ENCODE peak calls at places on chromosomes 3 and 15, in nine cellular contexts. One of them, this sample, is unnamed.

GRCh38 chr15:85618956-85619491 is 175.7 kb downstream of the KLHL25 start:
- DNase-seq in A172: peak; percentile 89
- DNase-seq in activated T-cell treated with anti-CD3 and anti-CD28 coated beads for 1 hour: peak; percentile 23
- DNase-seq in PC-9: peak; percentile 44
- DNase-seq in T-cell: no peak
- DNase-seq in brain microvascular endothelial cell: peak; percentile 98
- DNase-seq in DMS 273 treated with DMSO at 0.1 percent for 48 hours: no peak
- DNase-seq in tibial nerve: peak; percentile 86
- DNase-seq in amniotic epithelial cell: peak; percentile 99
- DNase-seq in this sample: peak; percentile 28

GRCh38 chr3:149781216-149781615 is 11.1 kb downstream of the ANKUB1 start:
- DNase-seq in tibial nerve: no peak
- DNase-seq in activated T-cell treated with anti-CD3 and anti-CD28 coated beads for 1 hour: no peak
- DNase-seq in brain microvascular endothelial cell: no peak
- DNase-seq in amniotic epithelial cell: no peak
- DNase-seq in A172: no peak
- DNase-seq in T-cell: no peak
- DNase-seq in DMS 273 treated with DMSO at 0.1 percent for 48 hours: no peak
- DNase-seq in PC-9: no peak
- DNase-seq in this sample: no peak

GRCh38 chr3:155948476-155948875 is 78.0 kb downstream of the GMPS start:
- DNase-seq in PC-9: no peak
- DNase-seq in T-cell: no peak
- DNase-seq in tibial nerve: no peak
- DNase-seq in amniotic epithelial cell: peak; percentile 48
- DNase-seq in A172: no peak
- DNase-seq in brain microvascular endothelial cell: peak; percentile 51
- DNase-seq in activated T-cell treated with anti-CD3 and anti-CD28 coated beads for 1 hour: no peak
- DNase-seq in DMS 273 treated with DMSO at 0.1 percent for 48 hours: no peak
- DNase-seq in this sample: no peak

GRCh38 chr3:45031531-45031930 is 5.4 kb downstream of the CLEC3B start:
- DNase-seq in PC-9: no peak
- DNase-seq in amniotic epithelial cell: no peak
- DNase-seq in A172: no peak
- DNase-seq in activated T-cell treated with anti-CD3 and anti-CD28 coated beads for 1 hour: no peak
- DNase-seq in brain microvascular endothelial cell: no peak
- DNase-seq in T-cell: no peak
- DNase-seq in tibial nerve: no peak
- DNase-seq in DMS 273 treated with DMSO at 0.1 percent for 48 hours: no peak
- DNase-seq in this sample: no peak

GRCh38 chr3:194440756-194441155 is 41.7 kb upstream of the GP5 start:
- DNase-seq in PC-9: no peak
- DNase-seq in brain microvascular endothelial cell: no peak
- DNase-seq in tibial nerve: no peak
- DNase-seq in A172: no peak
- DNase-seq in amniotic epithelial cell: no peak
- DNase-seq in T-cell: no peak
- DNase-seq in activated T-cell treated with anti-CD3 and anti-CD28 coated beads for 1 hour: no peak
- DNase-seq in DMS 273 treated with DMSO at 0.1 percent for 48 hours: no peak
- DNase-seq in this sample: no peak

GRCh38 chr3:111338059-111338698 is 203.8 kb upstream of the CD96 start:
- DNase-seq in DMS 273 treated with DMSO at 0.1 percent for 48 hours: peak; percentile 59
- DNase-seq in tibial nerve: peak; percentile 34
- DNase-seq in T-cell: no peak
- DNase-seq in activated T-cell treated with anti-CD3 and anti-CD28 coated beads for 1 hour: peak; percentile 19
- DNase-seq in A172: peak; percentile 72
- DNase-seq in brain microvascular endothelial cell: peak; percentile 85
- DNase-seq in amniotic epithelial cell: peak; percentile 79
- DNase-seq in PC-9: peak; percentile 66
- DNase-seq in this sample: no peak

GRCh38 chr3:119524931-119525662 is 26.8 kb downstream of the TIMMDC1 start:
- DNase-seq in DMS 273 treated with DMSO at 0.1 percent for 48 hours: no peak
- DNase-seq in PC-9: no peak
- DNase-seq in A172: peak; percentile 6
- DNase-seq in brain microvascular endothelial cell: peak; percentile 17
- DNase-seq in T-cell: no peak
- DNase-seq in activated T-cell treated with anti-CD3 and anti-CD28 coated beads for 1 hour: no peak
- DNase-seq in amniotic epithelial cell: peak; percentile 15
- DNase-seq in tibial nerve: peak; percentile 15
- DNase-seq in this sample: no peak

GRCh38 chr3:55662683-55663082 is 175.6 kb upstream of the WNT5A start:
- DNase-seq in amniotic epithelial cell: peak; percentile 51
- DNase-seq in tibial nerve: no peak
- DNase-seq in activated T-cell treated with anti-CD3 and anti-CD28 coated beads for 1 hour: no peak
- DNase-seq in T-cell: no peak
- DNase-seq in brain microvascular endothelial cell: peak; percentile 45
- DNase-seq in PC-9: no peak
- DNase-seq in A172: peak; percentile 41
- DNase-seq in DMS 273 treated with DMSO at 0.1 percent for 48 hours: no peak
- DNase-seq in this sample: no peak

GRCh38 chr3:56291244-56291680 is 177.0 kb downstream of the ERC2 start:
- DNase-seq in PC-9: no peak
- DNase-seq in A172: no peak
- DNase-seq in activated T-cell treated with anti-CD3 and anti-CD28 coated beads for 1 hour: no peak
- DNase-seq in T-cell: no peak
- DNase-seq in brain microvascular endothelial cell: peak; percentile 76
- DNase-seq in tibial nerve: peak; percentile 44
- DNase-seq in amniotic epithelial cell: peak; percentile 22
- DNase-seq in DMS 273 treated with DMSO at 0.1 percent for 48 hours: no peak
- DNase-seq in this sample: no peak

GRCh38 chr3:112097378-112097777 is 11.2 kb downstream of the C3orf52 start:
- DNase-seq in A172: peak; percentile 99
- DNase-seq in tibial nerve: no peak
- DNase-seq in brain microvascular endothelial cell: peak; percentile 100
- DNase-seq in activated T-cell treated with anti-CD3 and anti-CD28 coated beads for 1 hour: no peak
- DNase-seq in amniotic epithelial cell: peak; percentile 99
- DNase-seq in DMS 273 treated with DMSO at 0.1 percent for 48 hours: peak; percentile 56
- DNase-seq in T-cell: no peak
- DNase-seq in PC-9: peak; percentile 74
- DNase-seq in this sample: no peak

GRCh38 chr15:88267720-88268119 is 11.2 kb upstream of the NTRK3 start:
- DNase-seq in DMS 273 treated with DMSO at 0.1 percent for 48 hours: no peak
- DNase-seq in amniotic epithelial cell: no peak
- DNase-seq in brain microvascular endothelial cell: no peak
- DNase-seq in A172: no peak
- DNase-seq in tibial nerve: no peak
- DNase-seq in PC-9: no peak
- DNase-seq in activated T-cell treated with anti-CD3 and anti-CD28 coated beads for 1 hour: no peak
- DNase-seq in T-cell: no peak
- DNase-seq in this sample: no peak

GRCh38 chr3:158918008-158918407 is 116.2 kb downstream of the MFSD1 start:
- DNase-seq in PC-9: peak; percentile 67
- DNase-seq in T-cell: no peak
- DNase-seq in activated T-cell treated with anti-CD3 and anti-CD28 coated beads for 1 hour: no peak
- DNase-seq in DMS 273 treated with DMSO at 0.1 percent for 48 hours: no peak
- DNase-seq in A172: peak; percentile 84
- DNase-seq in brain microvascular endothelial cell: peak; percentile 82
- DNase-seq in tibial nerve: peak; percentile 10
- DNase-seq in amniotic epithelial cell: peak; percentile 73
- DNase-seq in this sample: no peak

GRCh38 chr3:169760479-169760878 is 4.4 kb downstream of the TERC start:
- DNase-seq in brain microvascular endothelial cell: peak; percentile 80
- DNase-seq in DMS 273 treated with DMSO at 0.1 percent for 48 hours: no peak
- DNase-seq in PC-9: no peak
- DNase-seq in activated T-cell treated with anti-CD3 and anti-CD28 coated beads for 1 hour: no peak
- DNase-seq in T-cell: no peak
- DNase-seq in amniotic epithelial cell: peak; percentile 85
- DNase-seq in A172: peak; percentile 74
- DNase-seq in tibial nerve: no peak
- DNase-seq in this sample: no peak

GRCh38 chr15:34795267-34796081 is at the start of gene ACTC1:
- DNase-seq in activated T-cell treated with anti-CD3 and anti-CD28 coated beads for 1 hour: no peak
- DNase-seq in T-cell: no peak
- DNase-seq in DMS 273 treated with DMSO at 0.1 percent for 48 hours: no peak
- DNase-seq in tibial nerve: no peak
- DNase-seq in A172: no peak
- DNase-seq in PC-9: peak; percentile 61
- DNase-seq in brain microvascular endothelial cell: peak; percentile 39
- DNase-seq in amniotic epithelial cell: peak; percentile 39
- DNase-seq in this sample: no peak

GRCh38 chr3:26312826-26313225 is 309.7 kb upstream of the LRRC3B start:
- DNase-seq in A172: no peak
- DNase-seq in PC-9: no peak
- DNase-seq in T-cell: no peak
- DNase-seq in amniotic epithelial cell: no peak
- DNase-seq in tibial nerve: no peak
- DNase-seq in brain microvascular endothelial cell: no peak
- DNase-seq in DMS 273 treated with DMSO at 0.1 percent for 48 hours: no peak
- DNase-seq in activated T-cell treated with anti-CD3 and anti-CD28 coated beads for 1 hour: no peak
- DNase-seq in this sample: no peak

GRCh38 chr3:197337656-197338055 is 39.2 kb upstream of the DLG1 start:
- DNase-seq in tibial nerve: no peak
- DNase-seq in T-cell: no peak
- DNase-seq in A172: peak; percentile 59
- DNase-seq in activated T-cell treated with anti-CD3 and anti-CD28 coated beads for 1 hour: no peak
- DNase-seq in brain microvascular endothelial cell: no peak
- DNase-seq in PC-9: peak; percentile 60
- DNase-seq in amniotic epithelial cell: no peak
- DNase-seq in DMS 273 treated with DMSO at 0.1 percent for 48 hours: no peak
- DNase-seq in this sample: no peak

GRCh38 chr3:185153861-185154629 is 1.2 kb upstream of the C3orf70 start:
- DNase-seq in T-cell: no peak
- DNase-seq in tibial nerve: no peak
- DNase-seq in activated T-cell treated with anti-CD3 and anti-CD28 coated beads for 1 hour: no peak
- DNase-seq in amniotic epithelial cell: no peak
- DNase-seq in A172: no peak
- DNase-seq in PC-9: no peak
- DNase-seq in brain microvascular endothelial cell: no peak
- DNase-seq in DMS 273 treated with DMSO at 0.1 percent for 48 hours: no peak
- DNase-seq in this sample: no peak

GRCh38 chr3:135456182-135456790 is 509.2 kb upstream of the PPP2R3A start:
- DNase-seq in activated T-cell treated with anti-CD3 and anti-CD28 coated beads for 1 hour: no peak
- DNase-seq in T-cell: no peak
- DNase-seq in tibial nerve: no peak
- DNase-seq in brain microvascular endothelial cell: no peak
- DNase-seq in PC-9: no peak
- DNase-seq in A172: no peak
- DNase-seq in amniotic epithelial cell: no peak
- DNase-seq in DMS 273 treated with DMSO at 0.1 percent for 48 hours: no peak
- DNase-seq in this sample: no peak

GRCh38 chr3:36557708-36558100 is 177.4 kb downstream of the STAC start:
- DNase-seq in PC-9: no peak
- DNase-seq in brain microvascular endothelial cell: no peak
- DNase-seq in amniotic epithelial cell: no peak
- DNase-seq in T-cell: no peak
- DNase-seq in A172: no peak
- DNase-seq in tibial nerve: no peak
- DNase-seq in DMS 273 treated with DMSO at 0.1 percent for 48 hours: no peak
- DNase-seq in activated T-cell treated with anti-CD3 and anti-CD28 coated beads for 1 hour: no peak
- DNase-seq in this sample: no peak

GRCh38 chr3:13689373-13690265 is 140.7 kb downstream of the FBLN2 start:
- DNase-seq in DMS 273 treated with DMSO at 0.1 percent for 48 hours: no peak
- DNase-seq in brain microvascular endothelial cell: no peak
- DNase-seq in activated T-cell treated with anti-CD3 and anti-CD28 coated beads for 1 hour: no peak
- DNase-seq in tibial nerve: no peak
- DNase-seq in A172: no peak
- DNase-seq in PC-9: no peak
- DNase-seq in T-cell: no peak
- DNase-seq in amniotic epithelial cell: no peak
- DNase-seq in this sample: no peak

GRCh38 chr3:13012228-13012691 is 61.0 kb downstream of the IQSEC1 start:
- DNase-seq in activated T-cell treated with anti-CD3 and anti-CD28 coated beads for 1 hour: peak; percentile 14
- DNase-seq in DMS 273 treated with DMSO at 0.1 percent for 48 hours: no peak
- DNase-seq in brain microvascular endothelial cell: no peak
- DNase-seq in amniotic epithelial cell: no peak
- DNase-seq in PC-9: no peak
- DNase-seq in T-cell: peak; percentile 47
- DNase-seq in tibial nerve: peak; percentile 81
- DNase-seq in A172: peak; percentile 90
- DNase-seq in this sample: peak; percentile 35

GRCh38 chr15:23877502-23878412 is 190.7 kb upstream of the NDN start:
- DNase-seq in brain microvascular endothelial cell: no peak
- DNase-seq in DMS 273 treated with DMSO at 0.1 percent for 48 hours: no peak
- DNase-seq in tibial nerve: no peak
- DNase-seq in T-cell: no peak
- DNase-seq in A172: peak; percentile 6
- DNase-seq in amniotic epithelial cell: no peak
- DNase-seq in PC-9: peak; percentile 26
- DNase-seq in activated T-cell treated with anti-CD3 and anti-CD28 coated beads for 1 hour: no peak
- DNase-seq in this sample: no peak

GRCh38 chr3:193939527-193939926 is 196.4 kb upstream of the HES1 start:
- DNase-seq in brain microvascular endothelial cell: no peak
- DNase-seq in activated T-cell treated with anti-CD3 and anti-CD28 coated beads for 1 hour: no peak
- DNase-seq in PC-9: no peak
- DNase-seq in T-cell: no peak
- DNase-seq in DMS 273 treated with DMSO at 0.1 percent for 48 hours: no peak
- DNase-seq in tibial nerve: no peak
- DNase-seq in amniotic epithelial cell: no peak
- DNase-seq in A172: no peak
- DNase-seq in this sample: no peak

GRCh38 chr15:91099616-91100560 is at the start of gene SV2B:
- DNase-seq in brain microvascular endothelial cell: peak; percentile 35
- DNase-seq in T-cell: peak; percentile 4
- DNase-seq in activated T-cell treated with anti-CD3 and anti-CD28 coated beads for 1 hour: peak; percentile 24
- DNase-seq in amniotic epithelial cell: peak; percentile 6
- DNase-seq in PC-9: no peak
- DNase-seq in DMS 273 treated with DMSO at 0.1 percent for 48 hours: no peak
- DNase-seq in A172: no peak
- DNase-seq in tibial nerve: peak; percentile 21
- DNase-seq in this sample: peak; percentile 20

GRCh38 chr15:47750030-47750739 is 32.9 kb downstream of the SEMA6D start:
- DNase-seq in A172: peak; percentile 29
- DNase-seq in brain microvascular endothelial cell: peak; percentile 83
- DNase-seq in activated T-cell treated with anti-CD3 and anti-CD28 coated beads for 1 hour: no peak
- DNase-seq in amniotic epithelial cell: peak; percentile 86
- DNase-seq in PC-9: no peak
- DNase-seq in DMS 273 treated with DMSO at 0.1 percent for 48 hours: no peak
- DNase-seq in T-cell: no peak
- DNase-seq in tibial nerve: no peak
- DNase-seq in this sample: no peak